ENCODE peak calls at places on chromosomes 4 and X, in five cellular contexts. N is K562; K is activated CD8-positive, alpha-beta memory T cell treated with anti-CD3 and anti-CD28 coated beads, Interleukin-2, amount 10 ng/mL, durations not matched to agents 7 days and 5 days; P is pancreas; S is T-cell. J is an unnamed sample.
A peak's percentile ranks its signal among the peaks of the same experiment; 100 is the strongest.

GRCh38 chr4:72494156-72494555 is 74.9 kb downstream of the ADAMTS3 start:
- ATAC-seq in N (no peak), K (no peak), P (no peak), S (no peak), J (no peak)

GRCh38 chrX:51053741-51054140 is 143.2 kb downstream of the BMP15 start:
- ATAC-seq in N (no peak), K (no peak), P (no peak), S (no peak), J (no peak)

GRCh38 chr4:123823244-123823643 is 426.6 kb downstream of the SPRY1 start:
- ATAC-seq in N (no peak), K (no peak), P (no peak), S (no peak), J (no peak)

GRCh38 chrX:153708415-153708814 is 15.8 kb downstream of the BCAP31 start:
- ATAC-seq in N (peak; percentile 98), K (peak; percentile 58), P (peak; percentile 91), S (peak; percentile 41), J (no peak)

GRCh38 chr4:116618638-116619037 is 466.7 kb downstream of the TRAM1L1 start:
- ATAC-seq in N (no peak), K (no peak), P (no peak), S (no peak), J (no peak)

GRCh38 chr4:62051332-62051731 is 851.2 kb downstream of the ADGRL3 start:
- ATAC-seq in N (no peak), K (no peak), P (no peak), S (no peak), J (no peak)

GRCh38 chrX:49198540-49199314 is 1.3 kb downstream of the SYP start:
- ATAC-seq in N (no peak), K (no peak), P (no peak), S (no peak), J (no peak)

GRCh38 chrX:154091678-154092077 is 5.8 kb downstream of the MECP2 start:
- ATAC-seq in N (peak; percentile 78), K (peak; percentile 40), P (peak; percentile 60), S (no peak), J (peak; percentile 60)

GRCh38 chr4:184408711-184409081 is 65.7 kb downstream of the IRF2 start:
- ATAC-seq in N (no peak), K (no peak), P (no peak), S (no peak), J (no peak)

GRCh38 chr4:99179178-99179577 is 35.1 kb upstream of the ADH4 start:
- ATAC-seq in N (no peak), K (no peak), P (no peak), S (no peak), J (no peak)

GRCh38 chr4:174248407-174248806 is 35.1 kb downstream of the FBXO8 start:
- ATAC-seq in N (no peak), K (no peak), P (peak; percentile 89), S (no peak), J (no peak)

J was measured in stimulated activated memory B cell treated with anti-CD40 and anti-IgM and Interleukin-4, amounts not matched to agents 10 μg/mL and 1 μg/mL and 100 μg/mL, for 72 hours.